ENCODE peak calls at places on chromosomes 1 and 21, in ten cellular contexts. Q is RWPE2; K is Peyer's patch; Y is GM23248; F is lower lobe of right lung; I is keratinocyte; J is mammary epithelial cell; U is mucosa of descending colon; E is CD4-positive, CD25-positive, alpha-beta regulatory T cell; S is upper lobe of right lung. D is an unnamed sample.
A peak's percentile ranks its signal among the peaks of the same experiment; 100 is the strongest.

GRCh38 chr1:225418598-225418997 is 9.2 kb downstream of the LBR start:
- DNase-seq in F (no peak), I (no peak), S (no peak), Q (no peak), U (peak; percentile 66), K (no peak), E (no peak), J (no peak), Y (no peak), D (no peak)

GRCh38 chr21:32392299-32392879 is 423 bp downstream of the URB1 start:
- DNase-seq in K (no peak), F (no peak), Q (no peak), J (peak; percentile 24), Y (peak; percentile 51), U (no peak), E (no peak), S (no peak), I (no peak), D (no peak)

GRCh38 chr1:42993631-42994121 is 35.0 kb upstream of the SLC2A1 start:
- DNase-seq in Y (no peak), Q (no peak), S (no peak), E (no peak), I (no peak), U (no peak), K (no peak), F (no peak), J (no peak), D (no peak)

GRCh38 chr1:46288485-46289133 is 14.8 kb downstream of the LRRC41 start:
- DNase-seq in J (peak; percentile 79), U (no peak), I (no peak), Q (no peak), E (no peak), F (no peak), K (no peak), Y (peak; percentile 80), S (no peak), D (no peak)

GRCh38 chr1:59520759-59521442 is 224.0 kb downstream of the FGGY start:
- DNase-seq in S (no peak), F (no peak), U (no peak), K (no peak), I (no peak), E (no peak), Q (no peak), Y (no peak), J (no peak), D (no peak)

GRCh38 chr1:156834322-156834721 is 17.7 kb upstream of the SH2D2A start:
- DNase-seq in J (no peak), Q (no peak), E (no peak), K (no peak), Y (no peak), S (no peak), F (no peak), U (no peak), I (no peak), D (no peak)

GRCh38 chr1:166730299-166730888 is 108.9 kb upstream of the POGK start:
- DNase-seq in J (peak; percentile 74), I (no peak), S (peak; percentile 60), K (no peak), E (no peak), F (peak; percentile 45), Q (no peak), U (no peak), Y (peak; percentile 7), D (no peak)

GRCh38 chr1:19341201-19342076 is 29.3 kb downstream of the SLC66A1 start:
- DNase-seq in I (peak; percentile 35), K (peak; percentile 89), J (peak; percentile 59), E (peak; percentile 51), F (peak; percentile 74), U (peak; percentile 76), S (peak; percentile 83), Q (peak; percentile 47), Y (peak; percentile 84), D (peak; percentile 64)

GRCh38 chr1:100969336-100969735 is 56.2 kb downstream of the DPH5 start:
- DNase-seq in E (no peak), Q (no peak), Y (no peak), F (no peak), I (no peak), K (no peak), U (no peak), S (no peak), J (no peak), D (no peak)

GRCh38 chr21:34938079-34938764 is 110.9 kb downstream of the RUNX1 start:
- DNase-seq in E (no peak), Y (peak; percentile 70), Q (no peak), F (no peak), U (no peak), S (no peak), I (no peak), K (no peak), J (peak; percentile 32), D (no peak)

GRCh38 chr1:40965531-40965930 is 14.0 kb upstream of the CTPS1 start:
- DNase-seq in Y (no peak), S (no peak), U (no peak), I (no peak), Q (no peak), F (no peak), E (no peak), K (no peak), J (no peak), D (no peak)

GRCh38 chr1:178934574-178934945 is 63.7 kb upstream of the ANGPTL1 start:
- DNase-seq in K (peak; percentile 19), U (no peak), F (no peak), Y (no peak), E (no peak), I (no peak), Q (no peak), S (no peak), J (no peak), D (no peak)

GRCh38 chr1:178932966-178933603 is 62.2 kb upstream of the ANGPTL1 start:
- DNase-seq in S (no peak), K (peak; percentile 36), F (no peak), J (no peak), Q (no peak), U (no peak), Y (no peak), E (no peak), I (no peak), D (no peak)

GRCh38 chr1:178933709-178934573 is 63.1 kb upstream of the ANGPTL1 start:
- DNase-seq in K (peak; percentile 50), U (no peak), E (no peak), F (no peak), Q (no peak), S (no peak), J (no peak), I (no peak), Y (no peak), D (no peak)

GRCh38 chr1:178931843-178932551 is 61.1 kb upstream of the ANGPTL1 start:
- DNase-seq in Y (peak; percentile 53), F (peak; percentile 62), K (peak; percentile 88), J (no peak), Q (no peak), S (no peak), E (no peak), U (peak; percentile 81), I (no peak), D (no peak)

DNA sequence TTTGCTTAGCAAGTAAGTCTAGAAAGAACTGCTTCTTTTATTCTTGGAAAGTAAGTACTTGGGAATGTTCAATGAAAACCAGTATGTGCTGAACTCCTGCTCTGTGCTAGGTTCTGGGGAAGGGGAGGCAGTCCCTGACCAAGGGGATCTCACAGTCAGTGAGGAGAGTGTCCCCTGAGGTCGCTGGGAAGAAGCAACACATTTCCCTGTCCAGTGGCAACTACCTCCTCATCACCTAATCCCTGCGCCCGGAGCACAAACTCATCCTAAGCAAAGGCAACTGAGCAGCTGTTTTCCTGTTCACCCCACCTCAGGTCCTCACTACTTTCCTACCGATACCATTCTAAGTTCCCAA is 61.7 kb upstream of the ANGPTL1 start:
- DNase-seq in Q (no peak), F (no peak), J (no peak), S (no peak), U (no peak), Y (peak; percentile 15), E (no peak), I (no peak), K (no peak), D (no peak)
- H3K4me1 ChIP-seq in Q (no peaks in the 10 kb centered on the region), F (peaks cover 26% of the 10 kb centered on the region), J (no peaks in the 10 kb centered on the region), S (peaks cover 22% of the 10 kb centered on the region), U (peaks cover 5% of the 10 kb centered on the region), Y (peaks cover 17% of the 10 kb centered on the region), E (no peaks in the 10 kb centered on the region), I (no peaks in the 10 kb centered on the region), K (peaks cover 3% of the 10 kb centered on the region), D (no peaks in the 10 kb centered on the region)

DNA sequence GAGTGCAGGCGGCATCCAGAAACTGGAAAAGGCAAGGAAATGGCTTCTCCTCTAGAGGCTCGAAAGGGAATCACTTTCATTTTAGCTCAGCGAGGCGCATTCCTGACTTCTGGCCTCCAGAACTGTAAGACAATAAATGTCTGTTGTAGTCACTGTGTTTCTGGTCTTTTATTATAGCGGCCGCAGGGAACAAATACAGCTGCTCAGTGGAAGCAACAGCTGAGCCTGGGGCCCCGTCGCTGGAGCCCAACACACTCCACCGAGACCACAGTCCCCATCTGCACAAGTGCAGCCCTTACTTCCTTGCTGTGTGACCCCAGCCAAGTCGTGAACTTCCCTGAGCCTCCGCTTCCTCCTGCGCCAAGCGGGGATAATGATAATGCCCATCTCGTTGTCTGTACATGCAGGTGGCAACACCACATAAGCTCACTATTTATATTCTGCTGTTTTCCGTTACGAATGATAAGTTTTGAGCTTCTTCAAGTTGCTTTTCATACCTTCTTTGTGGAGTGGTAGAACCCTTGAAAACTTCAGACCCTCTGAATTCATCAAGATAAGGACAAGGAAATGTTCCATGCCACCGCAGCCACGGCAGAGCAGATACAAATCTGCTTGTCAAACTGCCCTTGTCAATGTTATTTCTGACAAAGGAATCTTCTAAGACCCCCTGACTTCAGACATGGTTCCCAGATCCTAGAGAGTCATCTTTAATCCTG is 3.2 kb upstream of the LAPTM5 start:
- DNase-seq in S (no peak), K (no peak), U (peak; percentile 60), F (no peak), Y (no peak), I (no peak), J (no peak), Q (no peak), E (no peak), D (no peak)
- H3K4me1 ChIP-seq in S (peaks cover 13% of the 10 kb centered on the region), K (peaks cover 39% of the 10 kb centered on the region), U (no peaks in the 10 kb centered on the region), F (peaks cover 21% of the 10 kb centered on the region), Y (peaks cover 14% of the 10 kb centered on the region), I (peaks cover 17% of the 10 kb centered on the region), J (peaks cover 19% of the 10 kb centered on the region), Q (peaks cover 18% of the 10 kb centered on the region), E (peaks cover 74% of the 10 kb centered on the region), D (peaks cover 68% of the 10 kb centered on the region)

DNA sequence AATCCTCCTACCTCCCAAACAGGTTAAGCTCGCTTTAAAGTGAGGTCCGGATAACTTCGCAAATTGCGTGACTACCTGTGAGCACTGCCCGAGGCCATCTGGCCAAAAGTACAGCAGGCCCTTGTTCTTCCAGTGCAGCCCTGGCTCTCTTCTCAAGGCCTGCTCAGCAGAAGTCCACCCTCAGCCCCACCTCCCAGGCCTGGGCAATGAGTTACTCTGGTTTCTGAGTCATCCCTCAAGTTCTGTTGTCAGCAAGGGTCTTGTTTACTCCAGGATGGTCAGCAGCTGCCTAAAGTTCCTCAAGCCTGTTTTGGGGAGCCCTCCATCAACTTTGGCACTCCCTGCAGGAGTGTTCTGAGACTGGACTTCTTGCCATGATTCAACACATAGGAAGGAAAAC is 101.7 kb downstream of the BCAR3 start:
- DNase-seq in K (peak; percentile 70), E (no peak), U (peak; percentile 61), Q (no peak), I (no peak), J (peak; percentile 87), Y (peak; percentile 91), F (peak; percentile 54), S (no peak), D (no peak)
- H3K4me1 ChIP-seq in K (no peaks in the 10 kb centered on the region), E (no peaks in the 10 kb centered on the region), U (peaks cover 28% of the 10 kb centered on the region), Q (peaks cover 2% of the 10 kb centered on the region), I (peaks cover 5% of the 10 kb centered on the region), J (peaks cover 78% of the 10 kb centered on the region), Y (peaks cover 19% of the 10 kb centered on the region), F (peaks cover 16% of the 10 kb centered on the region), S (peaks cover 26% of the 10 kb centered on the region), D (no peaks in the 10 kb centered on the region)

GRCh38 chr1:11878081-11878890 is 19.5 kb upstream of the NPPB start:
- DNase-seq in Q (no peak), Y (no peak), I (no peak), U (no peak), S (no peak), K (no peak), J (no peak), E (no peak), F (no peak), D (no peak)
- H3K4me1 ChIP-seq in Q (no peaks in the 10 kb centered on the region), Y (no peaks in the 10 kb centered on the region), I (no peaks in the 10 kb centered on the region), U (no peaks in the 10 kb centered on the region), S (peaks cover 10% of the 10 kb centered on the region), K (no peaks in the 10 kb centered on the region), J (no peaks in the 10 kb centered on the region), E (no peaks in the 10 kb centered on the region), F (peaks cover 24% of the 10 kb centered on the region), D (no peaks in the 10 kb centered on the region)